ENCODE peak calls at places on chromosomes 11 and 22, in six cellular contexts. Q, B, E, K, A and Z are unnamed samples.

GRCh38 chr11:72581067-72581466 is 93.2 kb downstream of the PDE2A start:
- DNase-seq in Q (no peak), A (no peak), K (no peak), B (no peak), E (no peak), Z (no peak)

GRCh38 chr11:8247312-8247711 is 16.4 kb downstream of the LMO1 start:
- DNase-seq in A (no peak), Q (no peak), B (no peak), E (no peak), K (peak), Z (peak)

GRCh38 chr11:70608568-70609314 is 210.4 kb downstream of the CTTN start:
- DNase-seq in B (no peak), Q (no peak), A (no peak), K (no peak), E (no peak), Z (peak)

GRCh38 chr11:86101941-86102407 is 33.1 kb upstream of the PICALM start:
- DNase-seq in E (no peak), Q (no peak), A (no peak), K (no peak), B (no peak), Z (no peak)

GRCh38 chr11:78268516-78269410 is 80.0 kb downstream of the USP35 start:
- DNase-seq in E (no peak), A (no peak), Q (peak), B (peak), K (no peak), Z (no peak)

GRCh38 chr11:92986585-92986984 is 17.1 kb downstream of the MTNR1B start:
- DNase-seq in A (no peak), E (no peak), B (no peak), K (no peak), Q (no peak), Z (no peak)

GRCh38 chr11:75714211-75714610 is 3.4 kb upstream of the MOGAT2 start:
- DNase-seq in Q (no peak), K (no peak), B (no peak), E (no peak), A (no peak), Z (no peak)

GRCh38 chr22:38531251-38531956 is 25.3 kb upstream of the DDX17 start:
- DNase-seq in A (no peak), B (no peak), K (no peak), Q (no peak), E (no peak), Z (no peak)

GRCh38 chr22:40009953-40010751 is 15.4 kb downstream of the FAM83F start:
- DNase-seq in E (no peak), B (no peak), Q (no peak), A (peak), K (no peak), Z (no peak)

GRCh38 chr11:78784321-78785061 is 209.8 kb upstream of the NARS2 start:
- DNase-seq in E (no peak), B (no peak), K (no peak), A (no peak), Q (no peak), Z (no peak)

GRCh38 chr22:31481129-31481528 is 8.5 kb downstream of the EIF4ENIF1 start:
- DNase-seq in K (no peak), Q (no peak), A (no peak), B (no peak), E (no peak), Z (no peak)

GRCh38 chr11:78428773-78429172 is 11.2 kb upstream of the GAB2 start:
- DNase-seq in Q (no peak), E (no peak), K (no peak), B (no peak), A (no peak), Z (no peak)

GRCh38 chr22:25366876-25367466 is 147.5 kb downstream of the CRYBB2 start:
- DNase-seq in Q (no peak), A (no peak), E (no peak), B (no peak), K (no peak), Z (no peak)

GRCh38 chr11:134640971-134641968 is 229.2 kb upstream of the B3GAT1 start:
- DNase-seq in A (no peak), K (no peak), Q (no peak), B (no peak), E (no peak), Z (no peak)

GRCh38 chr11:75229466-75229865 is 11.1 kb upstream of the TPBGL start:
- DNase-seq in E (no peak), A (no peak), B (no peak), Q (no peak), K (no peak), Z (no peak)

GRCh38 chr22:25199726-25200520 is at the start of gene CRYBB3:
- DNase-seq in A (no peak), Q (no peak), E (no peak), B (no peak), K (no peak), Z (no peak)

GRCh38 chr11:104120493-104121200 is 43.3 kb downstream of the PDGFD start:
- DNase-seq in B (no peak), A (no peak), K (no peak), E (no peak), Q (no peak), Z (no peak)

GRCh38 chr22:17707526-17707925 is 66.7 kb downstream of the BID start:
- DNase-seq in K (no peak), E (no peak), B (no peak), A (no peak), Q (no peak), Z (no peak)

GRCh38 chr11:116124916-116125714 is 620.9 kb upstream of the CADM1 start:
- DNase-seq in Q (peak), K (no peak), B (no peak), A (no peak), E (no peak), Z (no peak)

GRCh38 chr11:122804161-122804560 is 34.1 kb upstream of the CRTAM start:
- DNase-seq in Q (no peak), K (no peak), E (no peak), A (no peak), B (no peak), Z (no peak)

GRCh38 chr22:30680998-30681770 is 13.5 kb upstream of the OSBP2 start:
- DNase-seq in K (no peak), E (no peak), Q (no peak), A (no peak), B (no peak), Z (no peak)

GRCh38 chr11:8722156-8722555 is 39.6 kb downstream of the RPL27A start:
- DNase-seq in A (no peak), E (no peak), B (no peak), Q (no peak), K (no peak), Z (no peak)

GRCh38 chr11:35236667-35237003 is 97.7 kb downstream of the CD44 start:
- DNase-seq in B (no peak), K (no peak), Q (no peak), E (no peak), A (no peak), Z (no peak)